ENCODE peak calls at places on chromosomes 1 and 21, in five cellular contexts. One of them, this sample, is unnamed.

GRCh38 chr1:3611170-3612019 is at the start of gene MEGF6:
- DNase-seq in T-helper 2 cell: peak; percentile 19
- DNase-seq in sciatic nerve: peak; percentile 84
- DNase-seq in hippocampal formation: no peak
- DNase-seq in AML-193: no peak
- DNase-seq in this sample: peak; percentile 54

GRCh38 chr1:156673387-156674121 is 3.7 kb downstream of the NES start:
- DNase-seq in T-helper 2 cell: no peak
- DNase-seq in sciatic nerve: no peak
- DNase-seq in hippocampal formation: no peak
- DNase-seq in AML-193: peak; percentile 48
- DNase-seq in this sample: no peak

GRCh38 chr1:39183503-39184353 is 20.8 kb upstream of the MACF1 start:
- DNase-seq in sciatic nerve: no peak
- DNase-seq in hippocampal formation: no peak
- DNase-seq in AML-193: peak; percentile 78
- DNase-seq in T-helper 2 cell: peak; percentile 85
- DNase-seq in this sample: peak; percentile 81

GRCh38 chr1:50993645-50994044 is 23.6 kb downstream of the CDKN2C start:
- DNase-seq in AML-193: no peak
- DNase-seq in T-helper 2 cell: no peak
- DNase-seq in sciatic nerve: no peak
- DNase-seq in hippocampal formation: no peak
- DNase-seq in this sample: no peak

GRCh38 chr1:7783178-7783711 is 846 bp upstream of the PER3 start:
- DNase-seq in T-helper 2 cell: no peak
- DNase-seq in hippocampal formation: peak; percentile 75
- DNase-seq in sciatic nerve: peak; percentile 86
- DNase-seq in AML-193: peak; percentile 32
- DNase-seq in this sample: no peak

GRCh38 chr21:37149411-37149810 is 76.4 kb downstream of the TTC3 start:
- DNase-seq in hippocampal formation: no peak
- DNase-seq in sciatic nerve: no peak
- DNase-seq in T-helper 2 cell: no peak
- DNase-seq in AML-193: no peak
- DNase-seq in this sample: no peak

GRCh38 chr1:179087665-179088064 is 5.8 kb downstream of the TOR3A start:
- DNase-seq in T-helper 2 cell: no peak
- DNase-seq in hippocampal formation: no peak
- DNase-seq in sciatic nerve: no peak
- DNase-seq in AML-193: no peak
- DNase-seq in this sample: no peak

GRCh38 chr1:232917053-232917452 is 33.4 kb upstream of the NTPCR start:
- DNase-seq in T-helper 2 cell: no peak
- DNase-seq in AML-193: no peak
- DNase-seq in sciatic nerve: no peak
- DNase-seq in hippocampal formation: no peak
- DNase-seq in this sample: no peak

GRCh38 chr1:25654109-25654660 is 37.6 kb downstream of the MAN1C1 start:
- DNase-seq in T-helper 2 cell: no peak
- DNase-seq in AML-193: no peak
- DNase-seq in hippocampal formation: no peak
- DNase-seq in sciatic nerve: no peak
- DNase-seq in this sample: no peak

GRCh38 chr1:212229654-212230053 is 55.6 kb upstream of the PPP2R5A start:
- DNase-seq in sciatic nerve: no peak
- DNase-seq in T-helper 2 cell: no peak
- DNase-seq in hippocampal formation: no peak
- DNase-seq in AML-193: no peak
- DNase-seq in this sample: no peak

GRCh38 chr1:108916788-108917187 is 40.0 kb downstream of the GPSM2 start:
- DNase-seq in AML-193: no peak
- DNase-seq in T-helper 2 cell: no peak
- DNase-seq in hippocampal formation: no peak
- DNase-seq in sciatic nerve: no peak
- DNase-seq in this sample: no peak

GRCh38 chr1:3296858-3297257 is 157.6 kb upstream of the ARHGEF16 start:
- DNase-seq in T-helper 2 cell: no peak
- DNase-seq in sciatic nerve: no peak
- DNase-seq in hippocampal formation: no peak
- DNase-seq in AML-193: no peak
- DNase-seq in this sample: no peak

GRCh38 chr1:74731399-74732052 is 1.3 kb downstream of the CRYZ start:
- DNase-seq in hippocampal formation: no peak
- DNase-seq in sciatic nerve: no peak
- DNase-seq in AML-193: no peak
- DNase-seq in T-helper 2 cell: no peak
- DNase-seq in this sample: no peak

GRCh38 chr1:91826649-91827048 is 59.3 kb downstream of the TGFBR3 start:
- DNase-seq in hippocampal formation: no peak
- DNase-seq in AML-193: no peak
- DNase-seq in T-helper 2 cell: no peak
- DNase-seq in sciatic nerve: no peak
- DNase-seq in this sample: no peak

GRCh38 chr1:65310078-65310587 is 790 bp downstream of the DNAJC6 start:
- DNase-seq in hippocampal formation: peak; percentile 74
- DNase-seq in AML-193: no peak
- DNase-seq in T-helper 2 cell: no peak
- DNase-seq in sciatic nerve: no peak
- DNase-seq in this sample: no peak

GRCh38 chr1:236734141-236734765 is 48.0 kb downstream of the ACTN2 start:
- DNase-seq in hippocampal formation: no peak
- DNase-seq in sciatic nerve: no peak
- DNase-seq in T-helper 2 cell: peak; percentile 9
- DNase-seq in AML-193: no peak
- DNase-seq in this sample: no peak

GRCh38 chr1:8560611-8561544 is 243.0 kb downstream of the SLC45A1 start:
- DNase-seq in AML-193: peak; percentile 47
- DNase-seq in T-helper 2 cell: peak; percentile 80
- DNase-seq in sciatic nerve: no peak
- DNase-seq in hippocampal formation: no peak
- DNase-seq in this sample: peak; percentile 7

GRCh38 chr21:45590726-45591618 is 48.7 kb upstream of the SLC19A1 start:
- DNase-seq in sciatic nerve: peak; percentile 70
- DNase-seq in hippocampal formation: no peak
- DNase-seq in AML-193: no peak
- DNase-seq in T-helper 2 cell: peak; percentile 59
- DNase-seq in this sample: peak; percentile 43

GRCh38 chr1:34977858-34978257 is 7.3 kb downstream of the TMEM35B start:
- DNase-seq in hippocampal formation: no peak
- DNase-seq in sciatic nerve: no peak
- DNase-seq in AML-193: no peak
- DNase-seq in T-helper 2 cell: peak; percentile 12
- DNase-seq in this sample: no peak

GRCh38 chr1:244918422-244919319 is 54.3 kb upstream of the HNRNPU start:
- DNase-seq in T-helper 2 cell: peak; percentile 64
- DNase-seq in AML-193: peak; percentile 37
- DNase-seq in hippocampal formation: peak; percentile 43
- DNase-seq in sciatic nerve: no peak
- DNase-seq in this sample: peak; percentile 45

GRCh38 chr21:46226920-46227599 is 1.5 kb downstream of the LSS start:
- DNase-seq in AML-193: no peak
- DNase-seq in T-helper 2 cell: peak; percentile 26
- DNase-seq in hippocampal formation: no peak
- DNase-seq in sciatic nerve: no peak
- DNase-seq in this sample: no peak

GRCh38 chr1:228213917-228214808 is 6.3 kb downstream of the OBSCN start:
- DNase-seq in hippocampal formation: no peak
- DNase-seq in T-helper 2 cell: no peak
- DNase-seq in sciatic nerve: no peak
- DNase-seq in AML-193: no peak
- DNase-seq in this sample: no peak

GRCh38 chr21:24375201-24375600 is 1232.1 kb downstream of the MRPL39 start:
- DNase-seq in sciatic nerve: no peak
- DNase-seq in T-helper 2 cell: peak; percentile 13
- DNase-seq in AML-193: no peak
- DNase-seq in hippocampal formation: no peak
- DNase-seq in this sample: no peak

GRCh38 chr21:17386498-17386897 is 126.3 kb upstream of the CXADR start:
- DNase-seq in sciatic nerve: no peak
- DNase-seq in AML-193: no peak
- DNase-seq in hippocampal formation: no peak
- DNase-seq in T-helper 2 cell: no peak
- DNase-seq in this sample: no peak

GRCh38 chr1:3352952-3353331 is 101.5 kb upstream of the ARHGEF16 start:
- DNase-seq in hippocampal formation: no peak
- DNase-seq in T-helper 2 cell: no peak
- DNase-seq in sciatic nerve: peak; percentile 79
- DNase-seq in AML-193: no peak
- DNase-seq in this sample: no peak

GRCh38 chr1:214850432-214851010 is 232.0 kb upstream of the KCNK2 start:
- DNase-seq in sciatic nerve: no peak
- DNase-seq in T-helper 2 cell: no peak
- DNase-seq in AML-193: no peak
- DNase-seq in hippocampal formation: no peak
- DNase-seq in this sample: no peak

GRCh38 chr1:161139765-161140164 is 7.3 kb upstream of the DEDD start:
- DNase-seq in sciatic nerve: no peak
- DNase-seq in hippocampal formation: no peak
- DNase-seq in T-helper 2 cell: peak; percentile 38
- DNase-seq in AML-193: peak; percentile 70
- DNase-seq in this sample: no peak

GRCh38 chr1:114238066-114238465 is 84.4 kb upstream of the SYT6 start:
- DNase-seq in hippocampal formation: no peak
- DNase-seq in AML-193: no peak
- DNase-seq in T-helper 2 cell: no peak
- DNase-seq in sciatic nerve: no peak
- DNase-seq in this sample: no peak

GRCh38 chr1:27585684-27586083 is 18.3 kb downstream of the AHDC1 start:
- DNase-seq in hippocampal formation: no peak
- DNase-seq in T-helper 2 cell: no peak
- DNase-seq in sciatic nerve: no peak
- DNase-seq in AML-193: no peak
- DNase-seq in this sample: no peak

GRCh38 chr1:41900611-41901444 is 17.9 kb downstream of the HIVEP3 start:
- DNase-seq in T-helper 2 cell: no peak
- DNase-seq in hippocampal formation: no peak
- DNase-seq in sciatic nerve: no peak
- DNase-seq in AML-193: no peak
- DNase-seq in this sample: no peak

GRCh38 chr1:65681101-65681500 is 111.6 kb upstream of the PDE4B start:
- DNase-seq in T-helper 2 cell: no peak
- DNase-seq in sciatic nerve: no peak
- DNase-seq in hippocampal formation: no peak
- DNase-seq in AML-193: no peak
- DNase-seq in this sample: no peak